ENCODE peak calls at places on chromosomes 11 and 22, in seven cellular contexts. H, Q, E, D, B, W and G are unnamed samples.

GRCh38 chr11:18526130-18526520 is 617 bp downstream of the TSG101 start:
- DNase-seq in H (no peak), D (no peak), E (no peak), Q (no peak), W (no peak), B (no peak), G (no peak)

GRCh38 chr11:450809-451451 is 851 bp downstream of the PTDSS2 start:
- DNase-seq in Q (peak; percentile 55), H (peak; percentile 86), B (peak; percentile 61), E (peak; percentile 71), D (peak; percentile 85), W (no peak), G (peak; percentile 64)

GRCh38 chr11:68430801-68431200 is 29.8 kb upstream of the PPP6R3 start:
- DNase-seq in H (no peak), Q (peak; percentile 70), E (no peak), W (no peak), D (no peak), B (no peak), G (no peak)

GRCh38 chr22:47129902-47130301 is 367.5 kb downstream of the TBC1D22A start:
- DNase-seq in D (no peak), W (no peak), E (no peak), H (peak; percentile 77), Q (peak; percentile 80), B (no peak), G (peak; percentile 51)

GRCh38 chr22:42462016-42462415 is 29.8 kb upstream of the NFAM1 start:
- DNase-seq in W (no peak), H (no peak), B (no peak), Q (no peak), E (no peak), D (peak; percentile 41), G (no peak)

GRCh38 chr11:60798631-60799030 is 13.5 kb downstream of the MS4A10 start:
- DNase-seq in Q (no peak), D (no peak), B (no peak), W (no peak), E (no peak), H (no peak), G (no peak)

GRCh38 chr22:36065775-36066544 is 37.3 kb upstream of the RBFOX2 start:
- DNase-seq in B (peak; percentile 95), W (peak; percentile 88), H (peak; percentile 97), D (peak; percentile 96), E (peak; percentile 95), Q (peak; percentile 90), G (peak; percentile 85)

GRCh38 chr11:20597924-20598484 is 1.4 kb upstream of the SLC6A5 start:
- DNase-seq in E (no peak), B (no peak), Q (no peak), D (peak; percentile 57), W (no peak), H (no peak), G (no peak)

GRCh38 chr11:107331728-107332127 is 125.9 kb downstream of the CWF19L2 start:
- DNase-seq in H (no peak), D (no peak), W (no peak), B (no peak), Q (no peak), E (no peak), G (no peak)

GRCh38 chr11:79066456-79067354 is 374.1 kb downstream of the TENM4 start:
- DNase-seq in Q (no peak), E (peak; percentile 39), H (no peak), B (no peak), D (peak; percentile 77), W (no peak), G (no peak)

GRCh38 chr22:47195676-47196492 is 433.4 kb downstream of the TBC1D22A start:
- DNase-seq in D (no peak), H (no peak), E (no peak), Q (peak; percentile 26), W (no peak), B (peak; percentile 47), G (no peak)

GRCh38 chr22:50078761-50079160 is 6.5 kb downstream of the MLC1 start:
- DNase-seq in D (no peak), B (no peak), H (peak; percentile 49), E (no peak), W (no peak), Q (no peak), G (no peak)

GRCh38 chr22:32836286-32836859 is 34.9 kb downstream of the TIMP3 start:
- DNase-seq in H (peak; percentile 42), B (no peak), D (peak; percentile 45), W (no peak), Q (peak; percentile 17), E (no peak), G (no peak)

GRCh38 chr22:49492756-49493251 is 334.9 kb downstream of the BRD1 start:
- DNase-seq in D (no peak), Q (no peak), E (no peak), H (no peak), W (no peak), B (no peak), G (no peak)

GRCh38 chr11:72235351-72236057 is 8.5 kb downstream of the PHOX2A start:
- DNase-seq in W (no peak), D (no peak), Q (no peak), B (no peak), H (no peak), E (no peak), G (no peak)

GRCh38 chr22:37427711-37428635 is 694 bp upstream of the ELFN2 start:
- DNase-seq in D (peak; percentile 41), W (no peak), Q (no peak), E (no peak), H (no peak), B (no peak), G (no peak)
- TF ChIP-seq EZH2 in D (peak; percentile 57), W (peak; percentile 77), Q (no peak), E (peak; percentile 32), H (peak; percentile 10), B (peak; percentile 79), G (no peak)

GRCh38 chr11:86978756-86979608 is 23.8 kb upstream of the FZD4 start:
- DNase-seq in D (peak; percentile 12), H (peak; percentile 48), Q (peak; percentile 71), B (peak; percentile 78), W (no peak), E (peak; percentile 82), G (peak; percentile 36)
- TF ChIP-seq CTCF in D (peak; percentile 65), H (peak; percentile 65), Q (peak; percentile 95), B (peak; percentile 71), W (peak; percentile 9), E (peak; percentile 35), G (peak; percentile 80)

GRCh38 chr22:45007946-45008852 is 1.6 kb downstream of the PHF21B start:
- DNase-seq in H (peak; percentile 25), E (peak; percentile 10), W (no peak), Q (no peak), B (peak; percentile 12), D (peak; percentile 89), G (peak; percentile 16)
- TF ChIP-seq EZH2 in H (no peak), E (peak; percentile 71), W (no peak), Q (no peak), B (no peak), D (no peak), G (no peak)

GRCh38 chr11:8093931-8094575 is 13.0 kb downstream of the TUB start:
- DNase-seq in E (no peak), W (no peak), D (no peak), Q (no peak), H (peak; percentile 39), B (no peak), G (no peak)

GRCh38 chr11:8091671-8092070 is 10.7 kb downstream of the TUB start:
- DNase-seq in H (no peak), B (no peak), W (no peak), Q (no peak), E (no peak), D (no peak), G (no peak)

GRCh38 chr11:8090756-8091155 is 9.7 kb downstream of the TUB start:
- DNase-seq in Q (peak; percentile 30), E (peak; percentile 41), B (peak; percentile 40), H (peak; percentile 71), W (peak; percentile 44), D (peak; percentile 91), G (no peak)

GRCh38 chr11:8094656-8095055 is 13.6 kb downstream of the TUB start:
- DNase-seq in E (no peak), W (no peak), Q (no peak), B (no peak), H (no peak), D (no peak), G (no peak)

GRCh38 chr11:8092587-8093424 is 11.8 kb downstream of the TUB start:
- DNase-seq in H (peak; percentile 77), Q (peak; percentile 76), D (peak; percentile 77), E (peak; percentile 61), B (peak; percentile 70), W (no peak), G (peak; percentile 48)
- TF ChIP-seq CTCF in H (peak; percentile 50), Q (peak; percentile 74), D (peak; percentile 69), E (peak; percentile 67), B (peak; percentile 86), W (peak; percentile 79), G (peak; percentile 84)

DNA sequence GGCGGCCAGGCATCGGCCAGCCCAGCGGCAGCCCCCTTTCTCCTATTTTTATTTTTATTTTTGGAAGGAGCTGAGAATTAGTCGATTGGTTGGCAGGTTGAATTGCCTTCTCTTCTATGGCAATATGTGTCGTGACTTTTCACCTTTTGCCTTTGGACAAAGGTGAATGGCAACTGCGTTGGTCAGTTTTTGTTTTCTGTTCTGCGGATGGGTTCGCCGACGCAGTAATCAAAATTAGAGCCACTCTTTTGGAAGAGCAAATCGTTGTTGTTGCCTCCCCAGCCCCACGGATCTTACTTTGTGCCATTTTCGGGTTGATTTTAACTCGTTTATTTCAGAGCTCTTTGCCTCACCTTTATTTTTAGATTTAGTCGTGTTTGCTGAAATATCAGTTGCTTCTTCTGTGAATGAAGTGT is 1.5 kb downstream of the CECR2 start:
- DNase-seq in D (no peak), Q (no peak), B (peak; percentile 19), E (no peak), H (no peak), W (no peak), G (no peak)
- TF ChIP-seq EZH2 in D (no peak), Q (no peak), B (peak; percentile 67), E (peak; percentile 85), H (no peak), W (no peak), G (peak; percentile 22)

GRCh38 chr11:125101596-125101995 is 9.8 kb downstream of the TMEM218 start:
- DNase-seq in B (no peak), E (no peak), D (no peak), Q (no peak), H (no peak), W (no peak), G (no peak)

GRCh38 chr11:125105921-125106320 is 5.5 kb downstream of the TMEM218 start:
- DNase-seq in Q (no peak), H (no peak), D (no peak), B (peak; percentile 43), W (no peak), E (no peak), G (no peak)

GRCh38 chr11:125100136-125100535 is 11.3 kb downstream of the TMEM218 start:
- DNase-seq in H (no peak), Q (no peak), W (no peak), B (no peak), E (no peak), D (no peak), G (no peak)

GRCh38 chr11:125102544-125102943 is 8.9 kb downstream of the TMEM218 start:
- DNase-seq in Q (no peak), B (no peak), E (no peak), D (no peak), W (no peak), H (no peak), G (no peak)

GRCh38 chr11:125102025-125102424 is 9.4 kb downstream of the TMEM218 start:
- DNase-seq in B (no peak), Q (no peak), D (no peak), W (no peak), E (no peak), H (no peak), G (no peak)
- TF ChIP-seq CTCF in B (no peak), Q (no peak), D (no peak), W (no peak), E (no peak), H (no peak), G (no peak)